ENCODE peak calls at places on chromosomes 16 and 17, in four cellular contexts. Z is right atrium auricular region, C is HCT116, Q is neural progenitor cell. F is an unnamed sample.

GRCh38 chr17:78992542-78993212 is 13.0 kb upstream of the LGALS3BP start:
- DNase-seq in Z (no peak), C (no peak), Q (no peak), F (peak; percentile 62)

GRCh38 chr17:76497979-76498885 is 3.0 kb downstream of the RHBDF2 start:
- DNase-seq in Z (peak; percentile 87), C (no peak), Q (peak; percentile 68), F (peak; percentile 92)

GRCh38 chr17:5553479-5553878 is 30.8 kb downstream of the NLRP1 start:
- DNase-seq in Z (no peak), C (no peak), Q (no peak), F (no peak)

GRCh38 chr16:58678716-58679115 is 5.9 kb downstream of the SLC38A7 start:
- DNase-seq in Z (no peak), C (no peak), Q (no peak), F (no peak)

GRCh38 chr17:41343031-41343430 is 7.6 kb downstream of the KRT33A start:
- DNase-seq in Z (no peak), C (no peak), Q (no peak), F (no peak)

GRCh38 chr16:14428043-14428442 is 202.0 kb downstream of the PARN start:
- DNase-seq in Z (no peak), C (no peak), Q (no peak), F (no peak)

GRCh38 chr17:61279476-61280145 is 120.0 kb upstream of the TBX2 start:
- DNase-seq in Z (no peak), C (no peak), Q (no peak), F (no peak)

GRCh38 chr17:49821916-49822315 is 26.0 kb downstream of the TAC4 start:
- DNase-seq in Z (no peak), C (no peak), Q (no peak), F (no peak)

GRCh38 chr16:2429771-2430663 is 770 bp downstream of the CCNF start:
- DNase-seq in Z (no peak), C (no peak), Q (peak; percentile 52), F (no peak)

GRCh38 chr16:68524069-68524820 is 14.8 kb upstream of the ZFP90 start:
- DNase-seq in Z (no peak), C (no peak), Q (no peak), F (no peak)

DNA sequence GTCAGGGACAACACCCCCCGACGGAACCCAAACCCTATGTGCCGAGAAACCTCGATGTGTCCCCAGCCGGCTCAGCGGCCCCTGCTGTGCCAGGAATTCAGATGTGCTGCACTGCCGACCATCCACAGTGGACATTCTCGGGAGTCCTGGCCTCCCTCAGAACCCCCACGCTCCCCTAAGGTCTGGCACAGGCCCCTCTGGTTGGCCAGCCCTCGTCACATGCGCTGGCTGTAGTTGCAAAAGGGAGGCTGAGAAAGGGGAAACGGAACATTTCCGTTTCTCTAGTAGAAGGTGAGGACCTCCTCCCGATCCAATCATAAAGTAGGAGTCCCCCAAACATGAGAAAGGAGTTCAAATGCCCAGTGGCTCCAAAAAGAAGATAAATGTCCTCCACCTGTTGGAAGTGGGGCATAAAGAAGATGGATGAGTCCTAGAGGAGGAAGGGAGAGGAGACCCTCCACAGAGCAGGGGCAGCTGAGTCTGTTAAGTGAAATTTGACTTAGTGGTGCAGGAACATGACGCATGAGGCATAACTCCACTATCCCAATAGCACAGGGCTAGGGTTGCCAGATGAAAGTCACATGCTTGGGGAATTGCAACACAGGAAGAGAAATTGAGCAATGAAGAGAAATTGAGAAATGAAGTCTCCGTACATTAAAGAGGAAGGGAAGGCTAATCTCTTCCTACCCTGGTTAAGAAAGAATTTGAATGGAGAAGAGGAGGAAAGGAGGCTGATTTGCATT is 49.3 kb upstream of the WSB1 start:
- DNase-seq in Z (peak; percentile 87), C (no peak), Q (peak; percentile 33), F (peak; percentile 88)
- H3K4me3 ChIP-seq in Z (no peak overlapping the region), C (no peak overlapping the region), Q (no peak overlapping the region), F (no peak overlapping the region)

GRCh38 chr17:1725642-1726511 is 1.4 kb downstream of the WDR81 start:
- DNase-seq in Z (no peak), C (no peak), Q (no peak), F (no peak)
- H3K4me3 ChIP-seq in Z (no peak overlapping the region), C (peak overlapping the region; percentile 54), Q (no peak overlapping the region), F (no peak overlapping the region)

DNA sequence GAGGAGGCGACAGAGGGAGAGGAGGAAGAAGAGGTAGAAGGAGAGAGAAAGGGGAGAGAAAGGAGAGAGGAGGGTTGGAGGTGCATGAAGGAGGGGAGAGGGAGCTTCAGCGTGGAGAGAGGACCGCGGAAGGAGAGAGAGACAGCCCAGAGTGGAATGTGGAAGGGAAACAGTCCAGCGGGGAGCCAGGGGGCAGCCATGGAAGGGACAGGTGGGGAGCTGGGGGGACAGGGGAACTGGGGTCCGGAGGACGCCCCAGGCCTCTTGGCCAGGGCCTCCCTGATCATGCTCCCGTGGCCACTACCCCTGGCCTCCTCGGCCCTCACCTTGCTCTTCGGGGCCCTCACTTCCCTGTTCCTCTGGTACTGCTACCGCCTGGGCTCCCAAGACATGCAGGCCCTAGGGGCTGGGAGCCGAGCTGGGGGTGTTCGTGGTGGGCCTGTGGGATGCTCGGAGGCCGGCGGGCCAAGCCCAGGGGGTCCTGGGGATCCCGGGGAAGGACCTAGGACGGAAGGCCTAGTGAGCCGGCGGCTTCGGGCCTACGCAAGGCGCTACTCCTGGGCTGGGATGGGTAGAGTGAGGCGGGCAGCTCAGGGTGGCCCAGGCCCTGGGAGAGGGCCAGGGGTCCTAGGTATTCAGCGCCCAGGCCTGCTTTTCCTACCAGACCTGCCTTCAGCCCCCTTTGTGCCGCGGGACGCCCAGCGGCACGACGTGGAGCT is 759 bp downstream of the ASPHD1 start:
- DNase-seq in Z (no peak), C (no peak), Q (peak; percentile 31), F (no peak)
- H3K4me3 ChIP-seq in Z (no peak overlapping the region), C (peak overlapping the region; percentile 71), Q (peak overlapping the region; percentile 64), F (no peak overlapping the region)

GRCh38 chr17:81406117-81406953 is 11.1 kb downstream of the BAHCC1 start:
- DNase-seq in Z (no peak), C (no peak), Q (no peak), F (no peak)

GRCh38 chr17:81403671-81404534 is 8.6 kb downstream of the BAHCC1 start:
- DNase-seq in Z (no peak), C (no peak), Q (no peak), F (no peak)

GRCh38 chr17:81405382-81406005 is 10.2 kb downstream of the BAHCC1 start:
- DNase-seq in Z (peak; percentile 86), C (no peak), Q (no peak), F (peak; percentile 77)

GRCh38 chr17:81403040-81403467 is 7.8 kb downstream of the BAHCC1 start:
- DNase-seq in Z (no peak), C (no peak), Q (peak; percentile 60), F (no peak)

DNA sequence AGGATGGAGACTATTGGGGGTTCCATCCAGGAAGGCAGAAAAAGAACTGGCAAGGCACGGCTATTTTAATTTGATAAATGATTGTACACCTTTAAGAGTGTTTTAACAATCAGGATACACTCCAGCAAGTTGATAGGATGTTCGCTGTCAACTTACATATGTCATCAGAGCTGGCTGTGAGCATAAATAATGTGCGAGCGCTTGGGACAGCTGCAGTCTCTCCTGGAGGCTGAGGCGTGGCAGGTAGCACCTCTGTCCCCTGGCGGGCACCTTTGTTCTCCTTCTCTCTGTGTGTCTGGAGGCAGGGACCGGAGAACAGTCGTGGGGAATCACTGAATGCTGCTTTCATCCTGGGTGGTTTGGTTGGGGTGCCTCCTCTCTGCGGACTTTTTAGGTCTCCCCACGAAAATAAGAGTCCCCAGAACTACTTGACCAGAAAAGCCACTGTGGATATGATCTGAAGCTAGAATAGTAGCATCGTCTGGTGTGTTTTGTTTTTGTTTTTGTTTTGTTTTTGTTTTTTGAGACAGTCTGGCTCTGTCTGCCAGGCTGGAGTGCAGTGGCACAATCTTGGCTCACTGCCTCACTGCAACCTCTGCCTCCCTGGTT is 9.4 kb downstream of the BAHCC1 start:
- DNase-seq in Z (no peak), C (no peak), Q (no peak), F (no peak)
- H3K4me3 ChIP-seq in Z (no peak overlapping the region), C (no peak overlapping the region), Q (no peak overlapping the region), F (no peak overlapping the region)

GRCh38 chr17:28576758-28577465 is at the start of gene ALDOC:
- DNase-seq in Z (peak; percentile 94), C (peak; percentile 81), Q (peak; percentile 97), F (peak; percentile 99)
- H3K4me3 ChIP-seq in Z (peak within 1 kb of the TSS; percentile 17), C (peak within 1 kb of the TSS; percentile 44), Q (peak within 1 kb of the TSS; percentile 40), F (no peak within 1 kb of the TSS)